ENCODE peak calls at places on chromosomes 1 and 21, in ten cellular contexts. O is H54, C is GM12892, G is transverse colon, T is K562, S is gastrocnemius medialis, J is A549, P is IMR-90, N is tibial nerve, M is prostate gland. E is an unnamed sample.
A peak's percentile ranks its signal among the peaks of the same experiment; 100 is the strongest.

GRCh38 chr21:32757804-32758203 is 13.8 kb downstream of the PAXBP1 start:
- DNase-seq in S (no peak), N (no peak), M (no peak), C (no peak), O (no peak), T (no peak), J (no peak), G (no peak), P (no peak), E (no peak)

GRCh38 chr1:17274186-17275170 is 25.6 kb downstream of the PADI3 start:
- DNase-seq in C (peak; percentile 60), P (peak; percentile 29), O (peak; percentile 41), N (no peak), J (peak; percentile 76), M (no peak), T (peak; percentile 88), S (no peak), G (peak; percentile 74), E (peak; percentile 39)

GRCh38 chr1:145690587-145691558 is 16.3 kb downstream of the PDZK1 start:
- DNase-seq in T (no peak), N (no peak), M (peak; percentile 18), O (peak; percentile 37), C (peak; percentile 31), G (peak; percentile 17), J (no peak), S (no peak), P (peak; percentile 82), E (peak; percentile 58)

GRCh38 chr1:30103708-30104107 is 619.7 kb downstream of the MATN1 start:
- DNase-seq in J (no peak), N (no peak), C (no peak), O (no peak), P (no peak), S (no peak), G (no peak), M (no peak), T (no peak), E (no peak)

GRCh38 chr1:33348194-33348593 is 27.3 kb upstream of the A3GALT2 start:
- DNase-seq in S (no peak), N (no peak), T (no peak), C (no peak), P (peak; percentile 52), J (no peak), O (no peak), G (no peak), M (no peak), E (no peak)

GRCh38 chr21:43767980-43768867 is 7.9 kb downstream of the CSTB start:
- DNase-seq in S (no peak), N (peak; percentile 48), G (peak; percentile 82), J (peak; percentile 38), O (peak; percentile 81), M (no peak), P (peak; percentile 75), T (peak; percentile 80), C (no peak), E (peak; percentile 90)

GRCh38 chr1:37932759-37933158 is 14.1 kb downstream of the INPP5B start:
- DNase-seq in O (peak; percentile 80), N (no peak), S (no peak), M (no peak), P (peak; percentile 89), T (peak; percentile 46), C (no peak), G (no peak), J (peak; percentile 28), E (no peak)

GRCh38 chr1:201513498-201514243 is 6.7 kb upstream of the CSRP1 start:
- DNase-seq in J (no peak), T (no peak), M (no peak), G (no peak), P (no peak), N (no peak), O (no peak), C (no peak), S (no peak), E (no peak)

GRCh38 chr1:84223751-84224432 is 77.6 kb upstream of the SAMD13 start:
- DNase-seq in S (no peak), O (no peak), M (no peak), C (no peak), N (no peak), P (peak; percentile 51), J (no peak), G (no peak), T (no peak), E (no peak)

GRCh38 chr1:10779201-10779600 is 17.2 kb downstream of the CASZ1 start:
- DNase-seq in M (peak; percentile 79), N (no peak), G (peak; percentile 86), T (no peak), S (no peak), C (no peak), O (peak; percentile 91), P (no peak), J (peak; percentile 87), E (no peak)

GRCh38 chr1:85320371-85321131 is 44.1 kb upstream of the BCL10 start:
- DNase-seq in O (no peak), C (no peak), N (no peak), T (no peak), S (no peak), P (peak; percentile 81), J (no peak), G (no peak), M (no peak), E (no peak)

GRCh38 chr1:3014443-3015268 is 6.6 kb upstream of the ACTRT2 start:
- DNase-seq in O (no peak), P (no peak), T (no peak), C (no peak), J (no peak), G (no peak), N (no peak), S (no peak), M (no peak), E (no peak)

GRCh38 chr21:16377120-16377658 is 647.4 kb downstream of the USP25 start:
- DNase-seq in G (no peak), C (no peak), S (no peak), O (no peak), J (no peak), T (no peak), N (no peak), P (no peak), M (no peak), E (no peak)

GRCh38 chr1:9042272-9042671 is 16.0 kb upstream of the SLC2A7 start:
- DNase-seq in S (no peak), O (no peak), J (no peak), P (no peak), N (no peak), C (no peak), G (no peak), M (no peak), T (no peak), E (no peak)
- TF ChIP-seq POLR2A in S (no peak), O (no peak), J (no peak), P (no peak), N (no peak), C (peak; percentile 48), G (no peak), M (no peak), T (no peak), E (no peak)

GRCh38 chr1:153783233-153784190 is 8.3 kb downstream of the SLC27A3 start:
- DNase-seq in P (peak; percentile 86), M (peak; percentile 87), T (peak; percentile 95), G (peak; percentile 93), J (peak; percentile 95), C (peak; percentile 97), N (peak; percentile 81), O (peak; percentile 96), S (peak; percentile 75), E (peak; percentile 95)
- TF ChIP-seq POLR2A in P (peak; percentile 93), M (peak; percentile 89), T (peak; percentile 99), G (peak; percentile 96), J (peak; percentile 87), C (peak; percentile 94), N (peak; percentile 97), O (peak; percentile 86), S (peak; percentile 94), E (peak; percentile 98)

DNA sequence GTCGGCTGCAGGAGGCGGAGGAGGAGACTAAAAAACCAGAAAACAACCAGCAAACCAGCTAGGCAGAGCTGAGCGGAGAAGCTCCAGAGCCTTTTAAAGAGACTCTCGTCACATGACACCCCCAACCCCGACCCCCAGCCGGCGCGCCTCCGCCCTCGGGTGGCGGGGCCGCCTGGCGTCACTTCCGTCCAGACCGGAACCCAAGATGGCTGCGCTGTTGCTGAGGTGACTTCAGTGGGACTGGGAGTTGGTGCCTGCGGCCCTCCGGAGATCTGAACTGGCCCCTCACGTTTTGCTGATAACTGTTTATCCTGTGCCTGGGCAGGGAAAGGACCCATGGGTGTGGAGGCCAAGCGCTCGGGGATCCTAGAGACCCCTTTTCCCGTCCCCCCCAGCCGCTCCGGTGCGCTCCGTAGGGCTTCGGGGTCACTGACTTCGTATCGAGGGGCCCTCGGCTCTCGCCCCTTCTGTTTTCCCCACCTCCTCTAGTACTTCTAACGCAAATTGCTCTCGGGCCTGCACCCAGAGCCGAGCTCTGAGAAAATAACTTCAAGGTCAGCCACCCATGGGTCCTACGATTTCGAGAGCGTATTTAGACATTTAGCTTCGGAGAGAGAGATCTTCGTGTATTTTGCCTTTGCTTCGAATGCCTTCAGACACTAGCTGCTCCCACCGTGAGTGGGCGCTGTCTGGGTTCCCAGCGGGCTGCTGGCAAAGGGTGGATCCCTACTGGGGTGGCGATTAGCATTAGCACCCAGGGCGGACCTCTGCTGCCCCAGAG is at the start of gene SDHC:
- DNase-seq in S (peak; percentile 77), P (peak; percentile 85), T (peak; percentile 93), G (peak; percentile 91), O (peak; percentile 84), C (peak; percentile 80), J (peak; percentile 92), N (peak; percentile 75), M (peak; percentile 85), E (peak; percentile 91)
- TF ChIP-seq POLR2A in S (peak; percentile 82), P (peak; percentile 97), T (peak; percentile 97), G (peak; percentile 85), O (peak; percentile 90), C (peak; percentile 95), J (peak; percentile 94), N (peak; percentile 82), M (peak; percentile 64), E (peak; percentile 95)

DNA sequence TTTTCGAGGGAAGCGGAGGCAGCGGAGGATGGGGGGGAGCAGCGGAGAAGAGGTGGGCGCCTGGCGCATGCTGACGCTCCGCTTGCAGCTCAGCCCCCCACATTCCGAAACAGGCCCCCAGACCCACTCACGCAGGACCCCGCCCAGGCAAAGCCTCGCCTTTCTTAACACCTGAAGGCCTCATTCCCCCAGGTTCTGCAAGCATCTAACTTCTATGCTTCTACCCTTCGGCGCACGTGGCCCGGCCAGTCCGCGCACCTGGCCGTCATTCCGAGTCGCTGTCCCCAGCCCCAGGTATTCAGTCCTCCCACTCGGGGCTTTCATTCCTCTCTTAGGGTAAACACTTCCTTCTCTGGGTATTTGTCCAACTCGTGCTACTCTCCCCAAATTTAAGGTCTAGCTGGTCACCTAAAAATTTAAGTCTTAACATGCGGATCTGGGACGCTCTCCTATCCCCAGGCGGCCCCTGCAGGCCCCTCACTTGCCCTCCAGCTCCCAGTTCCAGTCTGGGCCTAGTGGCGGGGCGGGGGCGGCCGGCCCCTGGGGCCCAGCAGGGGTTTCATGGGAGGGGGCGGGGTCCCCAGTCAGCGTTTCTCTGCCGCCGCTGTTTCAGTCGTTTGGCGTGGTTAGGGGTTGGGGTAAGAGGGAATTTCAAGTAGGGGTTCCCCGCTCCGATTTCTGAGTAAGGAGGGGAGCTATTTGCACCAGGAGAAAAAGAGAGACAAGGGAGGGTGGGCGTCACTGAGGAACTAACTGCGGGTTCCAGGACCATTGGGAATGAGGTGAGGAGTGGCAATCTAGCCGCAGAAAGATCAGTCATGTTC is 2.7 kb upstream of the ZBTB7B start:
- DNase-seq in O (no peak), J (no peak), M (peak; percentile 57), S (no peak), N (no peak), G (peak; percentile 70), T (peak; percentile 78), P (no peak), C (no peak), E (peak; percentile 65)
- TF ChIP-seq POLR2A in O (no peak), J (no peak), M (no peak), S (no peak), N (no peak), G (no peak), T (peak; percentile 74), P (no peak), C (peak; percentile 50), E (no peak)

GRCh38 chr1:115978292-115978941 is 2.1 kb downstream of the SLC22A15 start:
- DNase-seq in N (no peak), C (no peak), T (no peak), J (no peak), P (no peak), G (no peak), M (no peak), O (no peak), S (no peak), E (no peak)
- TF ChIP-seq POLR2A in N (no peak), C (no peak), T (no peak), J (no peak), P (no peak), G (no peak), M (no peak), O (no peak), S (no peak), E (no peak)

E was measured in erythroblast.